ENCODE peak calls at places on chromosome 13, in seven cellular contexts. One of them, this sample, is unnamed.

GRCh38 chr13:114067381-114067885 is 65.0 kb downstream of the RASA3 start:
- DNase-seq in fibroblast of lung: peak; percentile 55
- DNase-seq in HCT116: no peak
- DNase-seq in GM23248: peak; percentile 85
- DNase-seq in SK-N-SH: no peak
- DNase-seq in neural progenitor cell: no peak
- DNase-seq in PC-3: peak; percentile 43
- DNase-seq in this sample: peak; percentile 53

GRCh38 chr13:43787998-43788397 is 1.2 kb upstream of the ENOX1 start:
- DNase-seq in fibroblast of lung: peak; percentile 68
- DNase-seq in HCT116: peak; percentile 18
- DNase-seq in GM23248: peak; percentile 72
- DNase-seq in SK-N-SH: peak; percentile 49
- DNase-seq in neural progenitor cell: peak; percentile 42
- DNase-seq in PC-3: peak; percentile 63
- DNase-seq in this sample: no peak

GRCh38 chr13:113361406-113361805 is 2.5 kb downstream of the GRTP1 start:
- DNase-seq in fibroblast of lung: no peak
- DNase-seq in HCT116: no peak
- DNase-seq in GM23248: no peak
- DNase-seq in SK-N-SH: no peak
- DNase-seq in neural progenitor cell: no peak
- DNase-seq in PC-3: no peak
- DNase-seq in this sample: no peak

GRCh38 chr13:28659611-28659970 is 661 bp downstream of the POMP start:
- DNase-seq in fibroblast of lung: peak; percentile 57
- DNase-seq in HCT116: no peak
- DNase-seq in GM23248: peak; percentile 87
- DNase-seq in SK-N-SH: no peak
- DNase-seq in neural progenitor cell: no peak
- DNase-seq in PC-3: peak; percentile 30
- DNase-seq in this sample: peak; percentile 76

GRCh38 chr13:77781804-77782203 is 84.3 kb downstream of the SLAIN1 start:
- DNase-seq in fibroblast of lung: no peak
- DNase-seq in HCT116: no peak
- DNase-seq in GM23248: no peak
- DNase-seq in SK-N-SH: no peak
- DNase-seq in neural progenitor cell: no peak
- DNase-seq in PC-3: no peak
- DNase-seq in this sample: no peak

GRCh38 chr13:33692531-33692930 is 125.4 kb upstream of the RFC3 start:
- DNase-seq in fibroblast of lung: no peak
- DNase-seq in HCT116: no peak
- DNase-seq in GM23248: no peak
- DNase-seq in SK-N-SH: no peak
- DNase-seq in neural progenitor cell: no peak
- DNase-seq in PC-3: peak; percentile 40
- DNase-seq in this sample: no peak

GRCh38 chr13:39417131-39417530 is 185.9 kb downstream of the LHFPL6 start:
- DNase-seq in fibroblast of lung: no peak
- DNase-seq in HCT116: no peak
- DNase-seq in GM23248: peak; percentile 22
- DNase-seq in SK-N-SH: peak; percentile 18
- DNase-seq in neural progenitor cell: peak; percentile 61
- DNase-seq in PC-3: no peak
- DNase-seq in this sample: peak; percentile 51

GRCh38 chr13:63420685-63421084 is 2005.0 kb upstream of the PCDH20 start:
- DNase-seq in fibroblast of lung: no peak
- DNase-seq in HCT116: no peak
- DNase-seq in GM23248: no peak
- DNase-seq in SK-N-SH: no peak
- DNase-seq in neural progenitor cell: no peak
- DNase-seq in PC-3: no peak
- DNase-seq in this sample: no peak

GRCh38 chr13:33730147-33730546 is 87.8 kb upstream of the RFC3 start:
- DNase-seq in fibroblast of lung: no peak
- DNase-seq in HCT116: no peak
- DNase-seq in GM23248: no peak
- DNase-seq in SK-N-SH: no peak
- DNase-seq in neural progenitor cell: no peak
- DNase-seq in PC-3: no peak
- DNase-seq in this sample: no peak

GRCh38 chr13:43572601-43573360 is 214.0 kb downstream of the ENOX1 start:
- DNase-seq in fibroblast of lung: no peak
- DNase-seq in HCT116: no peak
- DNase-seq in GM23248: peak; percentile 91
- DNase-seq in SK-N-SH: no peak
- DNase-seq in neural progenitor cell: peak; percentile 29
- DNase-seq in PC-3: peak; percentile 62
- DNase-seq in this sample: peak; percentile 75

GRCh38 chr13:70108276-70108845 is at the start of gene KLHL1:
- DNase-seq in fibroblast of lung: no peak
- DNase-seq in HCT116: no peak
- DNase-seq in GM23248: no peak
- DNase-seq in SK-N-SH: peak; percentile 6
- DNase-seq in neural progenitor cell: peak; percentile 28
- DNase-seq in PC-3: no peak
- DNase-seq in this sample: no peak

GRCh38 chr13:90717451-90717936 is 630.0 kb upstream of the MIR17HG start:
- DNase-seq in fibroblast of lung: peak; percentile 68
- DNase-seq in HCT116: peak; percentile 22
- DNase-seq in GM23248: peak; percentile 93
- DNase-seq in SK-N-SH: no peak
- DNase-seq in neural progenitor cell: peak; percentile 86
- DNase-seq in PC-3: peak; percentile 57
- DNase-seq in this sample: peak; percentile 45

GRCh38 chr13:25347156-25347555 is 24.6 kb upstream of the ATP8A2 start:
- DNase-seq in fibroblast of lung: no peak
- DNase-seq in HCT116: no peak
- DNase-seq in GM23248: no peak
- DNase-seq in SK-N-SH: no peak
- DNase-seq in neural progenitor cell: no peak
- DNase-seq in PC-3: no peak
- DNase-seq in this sample: no peak

GRCh38 chr13:27792393-27793218 is at the start of gene GSX1:
- DNase-seq in fibroblast of lung: peak; percentile 74
- DNase-seq in HCT116: no peak
- DNase-seq in GM23248: peak; percentile 86
- DNase-seq in SK-N-SH: no peak
- DNase-seq in neural progenitor cell: peak; percentile 96
- DNase-seq in PC-3: peak; percentile 63
- DNase-seq in this sample: peak; percentile 64

GRCh38 chr13:104586010-104586746 is 1520.0 kb upstream of the SLC10A2 start:
- DNase-seq in fibroblast of lung: peak; percentile 95
- DNase-seq in HCT116: peak; percentile 18
- DNase-seq in GM23248: no peak
- DNase-seq in SK-N-SH: no peak
- DNase-seq in neural progenitor cell: no peak
- DNase-seq in PC-3: peak; percentile 73
- DNase-seq in this sample: peak; percentile 59

GRCh38 chr13:40406405-40407138 is 259.9 kb downstream of the FOXO1 start:
- DNase-seq in fibroblast of lung: peak; percentile 83
- DNase-seq in HCT116: peak; percentile 26
- DNase-seq in GM23248: peak; percentile 75
- DNase-seq in SK-N-SH: no peak
- DNase-seq in neural progenitor cell: no peak
- DNase-seq in PC-3: peak; percentile 79
- DNase-seq in this sample: peak; percentile 13

GRCh38 chr13:112060431-112060830 is 6.5 kb upstream of the SOX1 start:
- DNase-seq in fibroblast of lung: no peak
- DNase-seq in HCT116: no peak
- DNase-seq in GM23248: no peak
- DNase-seq in SK-N-SH: no peak
- DNase-seq in neural progenitor cell: no peak
- DNase-seq in PC-3: no peak
- DNase-seq in this sample: no peak

GRCh38 chr13:74036373-74036772 is 97.8 kb downstream of the KLF12 start:
- DNase-seq in fibroblast of lung: no peak
- DNase-seq in HCT116: no peak
- DNase-seq in GM23248: no peak
- DNase-seq in SK-N-SH: no peak
- DNase-seq in neural progenitor cell: no peak
- DNase-seq in PC-3: peak; percentile 87
- DNase-seq in this sample: no peak

GRCh38 chr13:72166102-72166660 is 299.2 kb upstream of the DACH1 start:
- DNase-seq in fibroblast of lung: no peak
- DNase-seq in HCT116: no peak
- DNase-seq in GM23248: no peak
- DNase-seq in SK-N-SH: no peak
- DNase-seq in neural progenitor cell: no peak
- DNase-seq in PC-3: peak; percentile 62
- DNase-seq in this sample: peak; percentile 19

GRCh38 chr13:92972751-92973150 is 253.9 kb upstream of the GPC6 start:
- DNase-seq in fibroblast of lung: no peak
- DNase-seq in HCT116: no peak
- DNase-seq in GM23248: peak; percentile 14
- DNase-seq in SK-N-SH: no peak
- DNase-seq in neural progenitor cell: no peak
- DNase-seq in PC-3: peak; percentile 11
- DNase-seq in this sample: no peak

DNA sequence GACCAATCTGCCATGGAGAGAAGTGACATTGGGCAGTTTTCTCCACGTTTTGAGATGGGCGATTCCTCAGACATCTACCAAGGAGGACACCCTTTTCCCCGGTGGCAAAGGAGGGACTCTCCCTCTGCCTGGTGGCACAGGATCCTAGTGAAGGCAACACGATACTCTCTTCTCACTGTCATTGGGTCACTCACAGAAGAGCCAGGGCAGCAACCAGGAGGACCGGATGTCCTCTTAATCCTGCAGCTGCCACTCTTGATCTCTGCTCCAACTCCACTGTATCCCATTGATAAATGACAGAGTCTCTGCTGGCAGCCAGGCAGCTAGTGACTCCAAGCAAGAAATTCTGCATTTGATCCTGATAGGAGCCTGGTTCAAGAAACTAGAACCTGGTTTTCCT is 42.2 kb downstream of the COL4A2 start:
- DNase-seq in fibroblast of lung: no peak
- DNase-seq in HCT116: no peak
- DNase-seq in GM23248: no peak
- DNase-seq in SK-N-SH: no peak
- DNase-seq in neural progenitor cell: no peak
- DNase-seq in PC-3: no peak
- DNase-seq in this sample: no peak
- H3K36me3 ChIP-seq in fibroblast of lung: no peaks in the 10 kb centered on the region
- H3K36me3 ChIP-seq in HCT116: no peaks in the 10 kb centered on the region
- H3K36me3 ChIP-seq in GM23248: no peaks in the 10 kb centered on the region
- H3K36me3 ChIP-seq in SK-N-SH: peaks cover 13% of the 10 kb centered on the region
- H3K36me3 ChIP-seq in neural progenitor cell: no peaks in the 10 kb centered on the region
- H3K36me3 ChIP-seq in PC-3: no peaks in the 10 kb centered on the region
- H3K36me3 ChIP-seq in this sample: peaks cover 55% of the 10 kb centered on the region

GRCh38 chr13:21034602-21035190 is 26.7 kb downstream of the LATS2 start:
- DNase-seq in fibroblast of lung: no peak
- DNase-seq in HCT116: no peak
- DNase-seq in GM23248: peak; percentile 34
- DNase-seq in SK-N-SH: no peak
- DNase-seq in neural progenitor cell: peak; percentile 35
- DNase-seq in PC-3: peak; percentile 36
- DNase-seq in this sample: no peak
- H3K4me1 ChIP-seq in fibroblast of lung: peaks cover 14% of the 10 kb centered on the region
- H3K4me1 ChIP-seq in HCT116: peaks cover 11% of the 10 kb centered on the region
- H3K4me1 ChIP-seq in GM23248: peaks cover 56% of the 10 kb centered on the region
- H3K4me1 ChIP-seq in SK-N-SH: peaks cover 36% of the 10 kb centered on the region
- H3K4me1 ChIP-seq in neural progenitor cell: peaks cover 13% of the 10 kb centered on the region
- H3K4me1 ChIP-seq in PC-3: peaks cover 31% of the 10 kb centered on the region
- H3K4me1 ChIP-seq in this sample: peaks cover 45% of the 10 kb centered on the region

DNA sequence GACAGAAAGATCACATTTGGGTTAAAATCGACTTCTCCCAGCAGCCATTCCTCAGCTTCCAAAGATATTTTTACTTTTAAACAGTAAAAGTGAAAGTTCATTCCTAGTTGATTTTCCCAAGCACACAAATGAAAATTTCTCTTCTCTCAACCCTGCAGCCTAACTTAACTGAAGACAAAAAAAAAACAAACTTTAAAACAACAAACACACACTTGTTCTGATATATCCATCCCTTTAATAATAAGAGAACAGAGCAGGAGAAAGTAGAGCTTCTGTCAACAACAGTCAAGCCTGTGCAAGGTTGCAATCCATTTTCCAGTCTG is 72.9 kb downstream of the STK24 start:
- DNase-seq in fibroblast of lung: no peak
- DNase-seq in HCT116: no peak
- DNase-seq in GM23248: no peak
- DNase-seq in SK-N-SH: no peak
- DNase-seq in neural progenitor cell: no peak
- DNase-seq in PC-3: no peak
- DNase-seq in this sample: no peak
- H3K9ac ChIP-seq in fibroblast of lung: no peak overlapping the region
- H3K9ac ChIP-seq in HCT116: no peak overlapping the region
- H3K9ac ChIP-seq in GM23248: peak overlapping the region; percentile 15
- H3K9ac ChIP-seq in SK-N-SH: no peak overlapping the region
- H3K9ac ChIP-seq in neural progenitor cell: no peak overlapping the region
- H3K9ac ChIP-seq in PC-3: no peak overlapping the region
- H3K9ac ChIP-seq in this sample: no peak overlapping the region

DNA sequence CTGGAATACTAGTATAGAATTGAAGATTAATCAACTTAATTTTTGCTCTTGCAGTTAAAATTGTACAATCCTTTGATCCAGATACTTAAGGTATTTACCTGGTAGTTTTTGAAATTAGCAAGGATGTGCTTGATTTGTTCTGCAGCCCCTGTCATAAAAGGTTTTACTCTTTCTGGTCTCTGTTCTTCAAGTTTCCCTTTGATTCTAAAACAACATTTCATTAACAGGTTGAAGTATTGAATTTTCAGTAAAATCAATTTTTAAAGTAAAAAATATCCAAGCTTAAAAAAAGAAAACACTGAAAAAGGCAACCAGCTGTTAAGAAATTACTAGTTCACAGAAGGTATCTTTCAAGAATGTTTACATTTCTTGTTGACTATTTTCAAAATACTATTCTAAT is 1.6 kb downstream of the TPT1 start:
- DNase-seq in fibroblast of lung: no peak
- DNase-seq in HCT116: no peak
- DNase-seq in GM23248: no peak
- DNase-seq in SK-N-SH: no peak
- DNase-seq in neural progenitor cell: no peak
- DNase-seq in PC-3: no peak
- DNase-seq in this sample: no peak
- H3K36me3 ChIP-seq in fibroblast of lung: peaks cover 25% of the 10 kb centered on the region
- H3K36me3 ChIP-seq in HCT116: peaks cover 49% of the 10 kb centered on the region
- H3K36me3 ChIP-seq in GM23248: peaks cover 59% of the 10 kb centered on the region
- H3K36me3 ChIP-seq in SK-N-SH: peaks cover 57% of the 10 kb centered on the region
- H3K36me3 ChIP-seq in neural progenitor cell: peaks cover 27% of the 10 kb centered on the region
- H3K36me3 ChIP-seq in PC-3: peaks cover 46% of the 10 kb centered on the region
- H3K36me3 ChIP-seq in this sample: peaks cover 59% of the 10 kb centered on the region

GRCh38 chr13:76383671-76384461 is 502.3 kb downstream of the KCTD12 start:
- DNase-seq in fibroblast of lung: peak; percentile 98
- DNase-seq in HCT116: no peak
- DNase-seq in GM23248: peak; percentile 87
- DNase-seq in SK-N-SH: peak; percentile 36
- DNase-seq in neural progenitor cell: no peak
- DNase-seq in PC-3: peak; percentile 76
- DNase-seq in this sample: peak; percentile 89
- H3K4me1 ChIP-seq in fibroblast of lung: peaks cover 7% of the 10 kb centered on the region
- H3K4me1 ChIP-seq in HCT116: no peaks in the 10 kb centered on the region
- H3K4me1 ChIP-seq in GM23248: peaks cover 16% of the 10 kb centered on the region
- H3K4me1 ChIP-seq in SK-N-SH: no peaks in the 10 kb centered on the region
- H3K4me1 ChIP-seq in neural progenitor cell: no peaks in the 10 kb centered on the region
- H3K4me1 ChIP-seq in PC-3: peaks cover 19% of the 10 kb centered on the region
- H3K4me1 ChIP-seq in this sample: peaks cover 32% of the 10 kb centered on the region

GRCh38 chr13:37708101-37708500 is 109.5 kb upstream of the POSTN start:
- DNase-seq in fibroblast of lung: no peak
- DNase-seq in HCT116: no peak
- DNase-seq in GM23248: no peak
- DNase-seq in SK-N-SH: no peak
- DNase-seq in neural progenitor cell: no peak
- DNase-seq in PC-3: no peak
- DNase-seq in this sample: no peak
- H3K9ac ChIP-seq in fibroblast of lung: no peak overlapping the region
- H3K9ac ChIP-seq in HCT116: no peak overlapping the region
- H3K9ac ChIP-seq in GM23248: no peak overlapping the region
- H3K9ac ChIP-seq in SK-N-SH: no peak overlapping the region
- H3K9ac ChIP-seq in neural progenitor cell: no peak overlapping the region
- H3K9ac ChIP-seq in PC-3: no peak overlapping the region
- H3K9ac ChIP-seq in this sample: no peak overlapping the region

GRCh38 chr13:49456156-49456555 is 12.1 kb downstream of the SETDB2 start:
- DNase-seq in fibroblast of lung: peak; percentile 72
- DNase-seq in HCT116: no peak
- DNase-seq in GM23248: no peak
- DNase-seq in SK-N-SH: no peak
- DNase-seq in neural progenitor cell: no peak
- DNase-seq in PC-3: no peak
- DNase-seq in this sample: no peak
- H3K36me3 ChIP-seq in fibroblast of lung: no peaks in the 10 kb centered on the region
- H3K36me3 ChIP-seq in HCT116: no peaks in the 10 kb centered on the region
- H3K36me3 ChIP-seq in GM23248: peaks cover 2% of the 10 kb centered on the region
- H3K36me3 ChIP-seq in SK-N-SH: peaks cover 20% of the 10 kb centered on the region
- H3K36me3 ChIP-seq in neural progenitor cell: peaks cover 3% of the 10 kb centered on the region
- H3K36me3 ChIP-seq in PC-3: peaks cover 2% of the 10 kb centered on the region
- H3K36me3 ChIP-seq in this sample: no peaks in the 10 kb centered on the region